ENCODE peak calls at places on chromosomes 6 and 20, in nine cellular contexts. L is Karpas-422; U is HEK293T; Z is A549; B is cardiac septum; G is stimulated activated CD4-positive, alpha-beta T cell treated with anti-CD3 and anti-CD28 coated beads, Interleukin-15, amount 100 ng/mL, for 1 hour; W is skeletal muscle cell; Y is activated CD4-positive, CD25-positive, alpha-beta regulatory T cell; V is MV-4-11. E is an unnamed sample.
A peak's percentile ranks its signal among the peaks of the same experiment; 100 is the strongest.

GRCh38 chr20:62350629-62351422 is 16.3 kb downstream of the LAMA5 start:
- DNase-seq in L (no peak), U (no peak), Z (no peak), B (no peak), G (no peak), W (no peak), Y (no peak), V (no peak), E (no peak)

GRCh38 chr6:105892577-105893262 is 193.4 kb upstream of the PRDM1 start:
- DNase-seq in L (peak; percentile 88), U (no peak), Z (no peak), B (no peak), G (no peak), W (no peak), Y (no peak), V (peak; percentile 99), E (no peak)

GRCh38 chr6:56663344-56663743 is 20.7 kb upstream of the DST start:
- DNase-seq in L (no peak), U (no peak), Z (peak; percentile 17), B (no peak), G (no peak), W (no peak), Y (no peak), V (no peak), E (no peak)

GRCh38 chr6:44332585-44332984 is 9.9 kb upstream of the SPATS1 start:
- DNase-seq in L (no peak), U (no peak), Z (no peak), B (no peak), G (no peak), W (no peak), Y (no peak), V (no peak), E (no peak)

GRCh38 chr6:42090819-42091717 is 40.7 kb downstream of the TAF8 start:
- DNase-seq in L (no peak), U (no peak), Z (no peak), B (no peak), G (no peak), W (no peak), Y (no peak), V (no peak), E (no peak)

GRCh38 chr6:136067731-136068341 is 182.3 kb downstream of the MTFR2 start:
- DNase-seq in L (no peak), U (no peak), Z (no peak), B (no peak), G (no peak), W (no peak), Y (no peak), V (no peak), E (no peak)

GRCh38 chr6:109381007-109381746 is 1.1 kb downstream of the CD164 start:
- DNase-seq in L (peak; percentile 62), U (no peak), Z (no peak), B (no peak), G (no peak), W (no peak), Y (no peak), V (peak; percentile 30), E (peak; percentile 8)

GRCh38 chr6:138088307-138088744 is 18.9 kb downstream of the PERP start:
- DNase-seq in L (no peak), U (no peak), Z (peak; percentile 84), B (no peak), G (no peak), W (peak; percentile 73), Y (no peak), V (no peak), E (peak; percentile 69)

GRCh38 chr6:28589234-28589951 is 63.7 kb downstream of the GPX5 start:
- DNase-seq in L (peak; percentile 85), U (peak; percentile 60), Z (peak; percentile 97), B (no peak), G (peak; percentile 8), W (peak; percentile 77), Y (no peak), V (peak; percentile 29), E (peak; percentile 51)

GRCh38 chr6:41677430-41678045 is 39.3 kb downstream of the MDFI start:
- DNase-seq in L (no peak), U (no peak), Z (no peak), B (no peak), G (no peak), W (no peak), Y (no peak), V (no peak), E (no peak)

GRCh38 chr20:51661609-51662178 is 106.5 kb downstream of the ATP9A start:
- DNase-seq in L (no peak), U (no peak), Z (peak; percentile 76), B (no peak), G (peak; percentile 10), W (no peak), Y (no peak), V (no peak), E (peak; percentile 42)

GRCh38 chr20:18543932-18544331 is 23.3 kb upstream of the SMIM26 start:
- DNase-seq in L (no peak), U (no peak), Z (no peak), B (no peak), G (no peak), W (no peak), Y (no peak), V (no peak), E (no peak)

GRCh38 chr6:168803874-168804273 is 362.9 kb downstream of the SMOC2 start:
- DNase-seq in L (no peak), U (no peak), Z (no peak), B (no peak), G (no peak), W (no peak), Y (no peak), V (no peak), E (no peak)

GRCh38 chr6:17381429-17382147 is 11.8 kb upstream of the CAP2 start:
- DNase-seq in L (peak; percentile 40), U (no peak), Z (peak; percentile 20), B (no peak), G (no peak), W (peak; percentile 64), Y (no peak), V (peak; percentile 4), E (peak; percentile 54)

GRCh38 chr20:10883166-10883565 is 209.4 kb upstream of the JAG1 start:
- DNase-seq in L (no peak), U (no peak), Z (no peak), B (no peak), G (no peak), W (no peak), Y (no peak), V (peak; percentile 76), E (no peak)

GRCh38 chr20:43492101-43492500 is 15.4 kb upstream of the L3MBTL1 start:
- DNase-seq in L (no peak), U (no peak), Z (no peak), B (no peak), G (no peak), W (no peak), Y (no peak), V (no peak), E (no peak)

GRCh38 chr6:46042355-46042999 is 26.8 kb upstream of the CLIC5 start:
- DNase-seq in L (peak; percentile 76), U (peak; percentile 73), Z (peak; percentile 8), B (no peak), G (no peak), W (peak; percentile 24), Y (no peak), V (peak; percentile 41), E (peak; percentile 25)

GRCh38 chr20:40980828-40981310 is 47.8 kb upstream of the TOP1 start:
- DNase-seq in L (no peak), U (no peak), Z (no peak), B (no peak), G (no peak), W (no peak), Y (no peak), V (no peak), E (no peak)

GRCh38 chr6:167566711-167567141 is 241.8 kb downstream of the TTLL2 start:
- DNase-seq in L (no peak), U (no peak), Z (no peak), B (peak; percentile 73), G (no peak), W (no peak), Y (no peak), V (no peak), E (no peak)

GRCh38 chr6:138105880-138106664 is 1.1 kb downstream of the PERP start:
- DNase-seq in L (no peak), U (peak; percentile 53), Z (peak; percentile 29), B (no peak), G (no peak), W (no peak), Y (no peak), V (no peak), E (no peak)

GRCh38 chr6:90467546-90467945 is 119.3 kb downstream of the MAP3K7 start:
- DNase-seq in L (no peak), U (no peak), Z (no peak), B (no peak), G (no peak), W (no peak), Y (no peak), V (no peak), E (no peak)

GRCh38 chr20:59013959-59014608 is 5.1 kb upstream of the TUBB1 start:
- DNase-seq in L (no peak), U (no peak), Z (no peak), B (no peak), G (no peak), W (peak; percentile 27), Y (no peak), V (no peak), E (no peak)

GRCh38 chr6:41497994-41498393 is 48.2 kb upstream of the FOXP4 start:
- DNase-seq in L (no peak), U (no peak), Z (no peak), B (no peak), G (no peak), W (peak; percentile 56), Y (no peak), V (no peak), E (no peak)

GRCh38 chr20:61345656-61346055 is 93.6 kb downstream of the CDH4 start:
- DNase-seq in L (no peak), U (no peak), Z (no peak), B (peak; percentile 17), G (no peak), W (no peak), Y (no peak), V (no peak), E (no peak)

GRCh38 chr20:53961527-53961926 is 108.9 kb downstream of the BCAS1 start:
- DNase-seq in L (no peak), U (no peak), Z (no peak), B (no peak), G (no peak), W (no peak), Y (no peak), V (no peak), E (no peak)

GRCh38 chr6:3711776-3712175 is 39.7 kb downstream of the PXDC1 start:
- DNase-seq in L (no peak), U (no peak), Z (no peak), B (no peak), G (no peak), W (no peak), Y (no peak), V (no peak), E (no peak)

GRCh38 chr20:2508631-2509467 is at the start of gene ZNF343:
- DNase-seq in L (peak; percentile 94), U (peak; percentile 88), Z (peak; percentile 86), B (peak; percentile 93), G (peak; percentile 54), W (peak; percentile 39), Y (peak; percentile 38), V (peak; percentile 77), E (peak; percentile 88)

GRCh38 chr6:52351879-52352238 is 10.1 kb upstream of the PAQR8 start:
- DNase-seq in L (no peak), U (no peak), Z (no peak), B (no peak), G (no peak), W (no peak), Y (no peak), V (no peak), E (no peak)

GRCh38 chr20:33125983-33126382 is 42.0 kb upstream of the BPIFA2 start:
- DNase-seq in L (no peak), U (no peak), Z (no peak), B (no peak), G (no peak), W (no peak), Y (no peak), V (no peak), E (no peak)

GRCh38 chr6:124131259-124131658 is 327.6 kb downstream of the NKAIN2 start:
- DNase-seq in L (no peak), U (no peak), Z (no peak), B (no peak), G (no peak), W (peak; percentile 23), Y (no peak), V (no peak), E (no peak)

GRCh38 chr20:35307666-35308653 is 15.7 kb upstream of the FAM83C start:
- DNase-seq in L (no peak), U (no peak), Z (peak; percentile 37), B (peak; percentile 85), G (no peak), W (peak; percentile 72), Y (no peak), V (no peak), E (peak; percentile 45)